ENCODE peak calls at places on chromosome 15, in six cellular contexts. B is colonic mucosa, H is tibial artery, E is cardiac muscle cell, M is astrocyte of the spinal cord, V is endothelial cell of umbilical vein. Q is an unnamed sample.
A peak's percentile ranks its signal among the peaks of the same experiment; 100 is the strongest.

GRCh38 chr15:89751748-89752147 is 699 bp upstream of the MESP1 start:
- DNase-seq in M (no peak), V (no peak), E (no peak), H (no peak), B (no peak), Q (no peak)

GRCh38 chr15:47727676-47728075 is 10.4 kb downstream of the SEMA6D start:
- DNase-seq in H (no peak), E (no peak), V (no peak), B (no peak), M (no peak), Q (no peak)

GRCh38 chr15:78739996-78740903 is 71.0 kb downstream of the ADAMTS7 start:
- DNase-seq in B (peak; percentile 79), V (peak; percentile 26), M (no peak), H (no peak), E (peak; percentile 86), Q (no peak)

GRCh38 chr15:66945286-66945685 is 120.1 kb upstream of the SMAD3 start:
- DNase-seq in H (no peak), V (no peak), M (no peak), B (no peak), E (no peak), Q (no peak)

GRCh38 chr15:89506026-89506686 is 9.8 kb upstream of the RHCG start:
- DNase-seq in V (no peak), H (no peak), M (no peak), B (no peak), E (no peak), Q (no peak)

GRCh38 chr15:64622410-64623260 is 152.8 kb downstream of the RBPMS2 start:
- DNase-seq in H (no peak), V (no peak), E (no peak), B (no peak), M (no peak), Q (no peak)

GRCh38 chr15:56770191-56770590 is 36.9 kb upstream of the ZNF280D start:
- DNase-seq in B (no peak), H (no peak), E (no peak), V (no peak), M (no peak), Q (no peak)

GRCh38 chr15:27660676-27661075 is 438.4 kb downstream of the OCA2 start:
- DNase-seq in M (peak; percentile 29), V (no peak), H (no peak), E (no peak), B (no peak), Q (no peak)

GRCh38 chr15:40474581-40474980 is 3.8 kb downstream of the CHST14 start:
- DNase-seq in E (no peak), M (no peak), H (no peak), V (no peak), B (no peak), Q (no peak)

GRCh38 chr15:72285927-72286516 is 13.7 kb upstream of the PARP6 start:
- DNase-seq in H (no peak), V (peak; percentile 40), B (peak; percentile 46), E (peak; percentile 62), M (peak; percentile 18), Q (no peak)

GRCh38 chr15:92920595-92921169 is 20.6 kb downstream of the CHD2 start:
- DNase-seq in H (no peak), E (no peak), M (no peak), V (no peak), B (no peak), Q (no peak)

GRCh38 chr15:88241060-88241459 is 15.5 kb downstream of the NTRK3 start:
- DNase-seq in M (no peak), V (no peak), B (no peak), H (no peak), E (no peak), Q (no peak)

GRCh38 chr15:72916939-72917338 is 133.4 kb upstream of the ADPGK start:
- DNase-seq in B (no peak), V (no peak), E (no peak), M (peak; percentile 71), H (no peak), Q (no peak)

GRCh38 chr15:79008666-79009065 is 63.8 kb upstream of the CTSH start:
- DNase-seq in V (no peak), B (no peak), H (no peak), E (peak; percentile 26), M (no peak), Q (no peak)

GRCh38 chr15:76336254-76337046 is at the start of gene ISL2:
- DNase-seq in H (no peak), E (peak; percentile 53), B (peak; percentile 78), V (peak; percentile 60), M (peak; percentile 38), Q (peak; percentile 37)

GRCh38 chr15:66878761-66879160 is 176.7 kb downstream of the SMAD6 start:
- DNase-seq in V (no peak), M (no peak), E (peak; percentile 53), H (no peak), B (no peak), Q (no peak)

GRCh38 chr15:77821188-77821958 is 188.7 kb upstream of the LINGO1 start:
- DNase-seq in H (no peak), E (peak; percentile 82), B (peak; percentile 49), V (peak; percentile 55), M (peak; percentile 50), Q (peak; percentile 12)

GRCh38 chr15:26864664-26865191 is 2.1 kb upstream of the GABRA5 start:
- DNase-seq in H (no peak), V (peak; percentile 4), B (no peak), M (peak; percentile 59), E (peak; percentile 82), Q (no peak)

GRCh38 chr15:77019476-77020331 is 24.8 kb downstream of the PSTPIP1 start:
- DNase-seq in E (no peak), B (no peak), V (no peak), M (peak; percentile 18), H (no peak), Q (no peak)

GRCh38 chr15:39269821-39270220 is 311.1 kb upstream of the THBS1 start:
- DNase-seq in B (peak; percentile 25), M (no peak), H (no peak), E (no peak), V (peak; percentile 32), Q (no peak)

GRCh38 chr15:44132057-44132456 is 63.0 kb downstream of the FRMD5 start:
- DNase-seq in V (no peak), H (no peak), M (no peak), E (no peak), B (no peak), Q (no peak)

GRCh38 chr15:100284191-100284590 is 57.6 kb downstream of the ADAMTS17 start:
- DNase-seq in V (no peak), H (no peak), M (no peak), B (no peak), E (no peak), Q (no peak)

GRCh38 chr15:69021895-69022294 is 7.4 kb downstream of the NOX5 start:
- DNase-seq in E (no peak), H (no peak), V (no peak), M (no peak), B (no peak), Q (no peak)

GRCh38 chr15:90151989-90152645 is 49.0 kb upstream of the SEMA4B start:
- DNase-seq in E (peak; percentile 55), V (no peak), B (no peak), M (no peak), H (no peak), Q (no peak)

GRCh38 chr15:28921336-28921735 is 35.6 kb downstream of the APBA2 start:
- DNase-seq in E (no peak), B (no peak), H (no peak), V (no peak), M (no peak), Q (no peak)

GRCh38 chr15:28922712-28923012 is 36.9 kb downstream of the APBA2 start:
- DNase-seq in E (no peak), M (no peak), V (no peak), B (no peak), H (no peak), Q (no peak)

GRCh38 chr15:28920781-28921331 is 35.1 kb downstream of the APBA2 start:
- DNase-seq in V (no peak), M (no peak), E (no peak), B (no peak), H (no peak), Q (no peak)

GRCh38 chr15:28923726-28924280 is 38.0 kb downstream of the APBA2 start:
- DNase-seq in V (no peak), H (no peak), B (no peak), M (no peak), E (no peak), Q (no peak)

DNA sequence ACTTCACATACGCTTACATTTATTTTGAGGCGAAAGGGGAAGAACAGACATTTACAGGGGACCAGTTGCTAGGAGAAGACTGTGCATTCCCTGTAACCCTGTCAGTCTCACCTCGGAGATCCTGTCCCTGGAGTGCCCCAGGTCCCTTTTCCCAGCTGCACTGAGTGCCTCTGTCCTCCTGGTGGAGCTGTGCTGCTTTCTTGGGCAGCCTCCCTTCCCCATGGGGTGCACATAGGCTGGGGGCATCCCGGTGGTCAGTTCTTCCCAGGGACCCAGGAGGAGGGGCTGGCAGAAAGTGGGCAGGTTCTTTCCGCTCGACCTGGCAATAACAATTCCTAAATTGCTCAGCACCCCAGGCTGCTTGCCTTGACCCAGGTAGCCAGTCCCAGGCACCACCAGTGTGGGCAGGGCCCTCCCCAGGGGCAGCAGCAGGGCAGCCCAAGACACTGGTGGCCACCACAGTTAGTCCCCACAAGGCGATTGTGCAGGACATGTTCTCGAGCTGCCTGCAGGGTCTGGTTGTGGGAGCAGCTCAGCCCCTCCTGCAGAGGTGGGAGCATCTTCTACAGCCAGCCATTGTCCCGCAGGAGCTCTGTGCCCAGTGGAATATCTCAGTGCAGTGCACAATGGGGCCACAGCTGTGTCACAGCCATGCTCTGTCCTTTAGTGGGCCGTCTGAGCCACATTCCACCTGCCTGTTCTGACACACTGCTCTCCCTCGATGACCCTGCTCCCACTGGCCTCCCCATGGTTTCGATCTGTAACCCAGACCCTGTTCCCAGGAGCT is 36.3 kb downstream of the APBA2 start:
- DNase-seq in B (no peak), E (peak; percentile 18), V (no peak), H (no peak), M (no peak), Q (no peak)
- TF ChIP-seq CTCF in B (no peak), E (peak; percentile 20), V (peak; percentile 14), H (no peak), M (peak; percentile 42), Q (no peak)

GRCh38 chr15:101325263-101326025 is 30.4 kb upstream of the SNRPA1 start:
- DNase-seq in B (no peak), V (no peak), E (no peak), M (no peak), H (no peak), Q (no peak)
- TF ChIP-seq CTCF in B (no peak), V (no peak), E (no peak), M (no peak), H (no peak), Q (no peak)

DNA sequence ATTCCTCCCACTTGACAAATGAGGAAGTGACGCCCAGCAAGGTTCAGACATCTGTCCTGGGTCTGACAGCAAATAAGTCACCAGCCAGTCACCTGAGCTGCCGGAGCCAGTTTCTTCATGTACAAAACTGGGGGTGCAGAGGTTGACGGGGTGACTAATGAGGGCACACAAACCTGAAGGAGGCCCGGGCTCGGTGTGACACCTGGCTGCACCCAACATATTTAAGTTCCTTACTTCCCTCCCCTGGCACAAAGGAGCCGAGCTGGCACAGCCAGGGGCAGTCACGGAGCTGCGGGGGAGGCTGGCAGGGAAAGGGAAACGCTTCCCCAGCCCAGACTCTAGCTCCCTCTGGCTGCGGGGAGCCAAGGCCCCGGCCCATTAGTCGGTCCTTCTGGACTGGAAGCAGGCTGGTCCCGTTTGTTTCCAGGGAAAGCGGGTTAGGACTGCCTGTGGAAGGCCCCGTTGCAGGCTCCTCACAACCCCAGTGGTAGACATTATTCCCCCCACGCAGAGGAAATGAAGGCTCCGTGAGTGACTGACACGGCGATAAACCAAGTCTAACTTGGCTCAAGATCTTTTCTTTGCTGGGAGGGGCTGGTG is 2.3 kb downstream of the FBXL22 start:
- DNase-seq in E (peak; percentile 50), M (peak; percentile 32), B (peak; percentile 81), H (peak; percentile 70), V (peak; percentile 58), Q (no peak)
- TF ChIP-seq CTCF in E (peak; percentile 71), M (peak; percentile 62), B (peak; percentile 68), H (peak; percentile 81), V (peak; percentile 73), Q (peak; percentile 27)

GRCh38 chr15:60801336-60801735 is 322.4 kb upstream of the ICE2 start:
- DNase-seq in H (no peak), E (no peak), B (no peak), V (no peak), M (no peak), Q (no peak)
- TF ChIP-seq CTCF in H (peak; percentile 16), E (no peak), B (no peak), V (no peak), M (no peak), Q (no peak)